ENCODE peak calls at places on chromosomes 1 and 21, in ten cellular contexts. V is Caki2; L is HEK293T; I is CD8-positive, alpha-beta memory T cell; R is CD4-positive, alpha-beta T cell; J is activated CD8-positive, alpha-beta memory T cell treated with anti-CD3 and anti-CD28 coated beads for 24 hours; X is CD8-positive, alpha-beta T cell; O is GM03348; M is astrocyte of the spinal cord; F is stimulated activated CD8-positive, alpha-beta memory T cell treated with anti-CD3 and anti-CD28 coated beads, Interleukin-15, amount 100 ng/mL, for 4 hours. G is an unnamed sample.
A peak's percentile ranks its signal among the peaks of the same experiment; 100 is the strongest.

GRCh38 chr1:93810316-93810715 is 68.7 kb downstream of the DNTTIP2 start:
- DNase-seq in M (no peak), R (no peak), I (no peak), F (no peak), V (no peak), J (no peak), X (no peak), L (no peak), O (peak; percentile 62), G (no peak)

GRCh38 chr1:96520542-96520941 is 201.0 kb upstream of the PTBP2 start:
- DNase-seq in L (no peak), V (no peak), J (no peak), O (peak; percentile 14), R (no peak), F (no peak), I (no peak), M (peak; percentile 42), X (no peak), G (no peak)

GRCh38 chr21:37815893-37816292 is 100.4 kb downstream of the KCNJ6 start:
- DNase-seq in V (no peak), R (no peak), J (no peak), L (no peak), X (no peak), I (no peak), F (no peak), M (no peak), O (no peak), G (no peak)

GRCh38 chr1:235278233-235278914 is 49.6 kb downstream of the ARID4B start:
- DNase-seq in X (no peak), I (no peak), O (no peak), R (no peak), J (no peak), L (no peak), V (no peak), M (no peak), F (no peak), G (no peak)

GRCh38 chr21:36478207-36478701 is 1.7 kb downstream of the CLDN14 start:
- DNase-seq in F (no peak), O (peak; percentile 85), J (no peak), M (peak; percentile 80), V (peak; percentile 44), R (no peak), I (no peak), X (no peak), L (no peak), G (no peak)

GRCh38 chr1:56376188-56376984 is 203.0 kb downstream of the PLPP3 start:
- DNase-seq in V (no peak), I (no peak), L (no peak), O (peak; percentile 75), F (no peak), M (peak; percentile 51), J (no peak), X (no peak), R (no peak), G (no peak)

GRCh38 chr1:38953433-38953860 is 11.8 kb upstream of the RHBDL2 start:
- DNase-seq in L (no peak), V (no peak), J (no peak), F (no peak), R (no peak), X (no peak), O (no peak), I (no peak), M (no peak), G (no peak)

GRCh38 chr1:98325646-98326441 is 335.7 kb upstream of the SNX7 start:
- DNase-seq in J (no peak), L (no peak), M (peak; percentile 94), V (peak; percentile 94), X (no peak), R (no peak), I (no peak), F (no peak), O (no peak), G (no peak)

GRCh38 chr1:175192111-175192629 is 406 bp downstream of the KIAA0040 start:
- DNase-seq in L (peak; percentile 32), X (peak; percentile 16), I (peak; percentile 36), V (peak; percentile 17), O (peak; percentile 31), J (peak; percentile 74), M (peak; percentile 14), F (no peak), R (peak; percentile 19), G (no peak)

GRCh38 chr1:236067854-236068454 is 3.1 kb upstream of the NID1 start:
- DNase-seq in O (no peak), F (no peak), V (no peak), J (no peak), M (peak; percentile 55), X (no peak), R (no peak), L (no peak), I (no peak), G (no peak)

GRCh38 chr1:228198977-228199590 is 8.8 kb upstream of the OBSCN start:
- DNase-seq in R (no peak), O (no peak), V (peak; percentile 62), J (no peak), I (no peak), F (no peak), M (no peak), L (no peak), X (no peak), G (no peak)

GRCh38 chr1:89557443-89557820 is 32.8 kb downstream of the LRRC8B start:
- DNase-seq in M (no peak), I (no peak), F (no peak), O (no peak), L (no peak), J (no peak), V (no peak), R (no peak), X (no peak), G (no peak)

GRCh38 chr1:46461809-46462448 is 27.7 kb upstream of the DMBX1 start:
- DNase-seq in L (no peak), X (no peak), F (no peak), V (no peak), M (no peak), I (no peak), O (no peak), R (no peak), J (no peak), G (peak; percentile 32)

GRCh38 chr1:19250629-19251304 is 557 bp downstream of the EMC1 start:
- DNase-seq in L (peak; percentile 30), F (no peak), O (no peak), M (no peak), J (no peak), V (no peak), X (no peak), I (no peak), R (no peak), G (no peak)

GRCh38 chr1:70762386-70762785 is 285.2 kb downstream of the PTGER3 start:
- DNase-seq in M (no peak), J (no peak), L (no peak), I (no peak), R (no peak), F (no peak), X (no peak), O (no peak), V (no peak), G (no peak)

GRCh38 chr1:55718758-55719671 is 503.9 kb upstream of the USP24 start:
- DNase-seq in O (peak; percentile 87), R (no peak), V (no peak), X (no peak), L (no peak), F (no peak), J (no peak), M (peak; percentile 100), I (no peak), G (no peak)

GRCh38 chr1:117590273-117590925 is 15.4 kb upstream of the TENT5C start:
- DNase-seq in I (no peak), R (no peak), J (no peak), M (no peak), V (no peak), X (no peak), L (no peak), O (no peak), F (no peak), G (no peak)

GRCh38 chr1:201349091-201349490 is 28.4 kb downstream of the TNNT2 start:
- DNase-seq in M (no peak), I (no peak), X (no peak), V (no peak), R (no peak), F (no peak), L (no peak), O (no peak), J (no peak), G (no peak)

GRCh38 chr1:202586018-202586821 is 124.0 kb downstream of the SYT2 start:
- DNase-seq in L (no peak), O (no peak), R (no peak), X (no peak), V (peak; percentile 46), M (peak; percentile 63), F (no peak), I (no peak), J (no peak), G (peak; percentile 80)

GRCh38 chr1:209704584-209704983 is at the start of gene HSD11B1:
- DNase-seq in R (no peak), L (no peak), J (no peak), F (no peak), X (no peak), I (no peak), V (no peak), M (no peak), O (peak; percentile 82), G (no peak)

GRCh38 chr1:53330819-53331218 is 2.9 kb upstream of the LRP8 start:
- DNase-seq in J (peak; percentile 42), V (no peak), I (no peak), X (no peak), R (no peak), L (no peak), F (no peak), M (no peak), O (no peak), G (no peak)

GRCh38 chr1:3922201-3922725 is 22.2 kb upstream of the C1orf174 start:
- DNase-seq in O (no peak), V (peak; percentile 63), L (no peak), M (no peak), I (peak; percentile 20), J (no peak), X (no peak), F (no peak), R (no peak), G (no peak)

G was measured in BE2C.